ENCODE peak calls at places on chromosomes 5 and 9, in eight cellular contexts. One of them, this sample, is unnamed. For H3K9me3, the result is how much of the 10 kb centered on the place peaks cover.

GRCh38 chr5:73030995-73031394 is 75.2 kb downstream of the FCHO2 start:
- DNase-seq in CD8-positive, alpha-beta T cell: no peak
- DNase-seq in sigmoid colon: no peak
- DNase-seq in heart left ventricle: no peak
- DNase-seq in thyroid gland: peak
- DNase-seq in tibial artery: no peak
- DNase-seq in body of pancreas: no peak
- DNase-seq in heart right ventricle: no peak
- DNase-seq in this sample: no peak

GRCh38 chr9:16367605-16368424 is 502.7 kb downstream of the BNC2 start:
- DNase-seq in CD8-positive, alpha-beta T cell: no peak
- DNase-seq in tibial artery: no peak
- DNase-seq in sigmoid colon: no peak
- DNase-seq in heart right ventricle: no peak
- DNase-seq in body of pancreas: no peak
- DNase-seq in thyroid gland: no peak
- DNase-seq in heart left ventricle: no peak
- DNase-seq in this sample: no peak

GRCh38 chr9:76472925-76473324 is 13.9 kb downstream of the GCNT1 start:
- DNase-seq in tibial artery: no peak
- DNase-seq in thyroid gland: no peak
- DNase-seq in CD8-positive, alpha-beta T cell: no peak
- DNase-seq in body of pancreas: no peak
- DNase-seq in sigmoid colon: no peak
- DNase-seq in heart left ventricle: no peak
- DNase-seq in heart right ventricle: no peak
- DNase-seq in this sample: no peak

GRCh38 chr5:16666140-16666860 is 49.5 kb upstream of the RETREG1 start:
- DNase-seq in tibial artery: no peak
- DNase-seq in body of pancreas: peak
- DNase-seq in sigmoid colon: no peak
- DNase-seq in CD8-positive, alpha-beta T cell: no peak
- DNase-seq in heart left ventricle: peak
- DNase-seq in thyroid gland: no peak
- DNase-seq in heart right ventricle: no peak
- DNase-seq in this sample: no peak

GRCh38 chr9:93964685-93965084 is 9.5 kb upstream of the BARX1 start:
- DNase-seq in thyroid gland: no peak
- DNase-seq in heart left ventricle: no peak
- DNase-seq in heart right ventricle: no peak
- DNase-seq in CD8-positive, alpha-beta T cell: no peak
- DNase-seq in body of pancreas: no peak
- DNase-seq in tibial artery: no peak
- DNase-seq in sigmoid colon: peak
- DNase-seq in this sample: no peak

GRCh38 chr9:3238241-3238640 is 287.6 kb downstream of the RFX3 start:
- DNase-seq in sigmoid colon: no peak
- DNase-seq in thyroid gland: no peak
- DNase-seq in body of pancreas: no peak
- DNase-seq in heart right ventricle: no peak
- DNase-seq in CD8-positive, alpha-beta T cell: no peak
- DNase-seq in heart left ventricle: no peak
- DNase-seq in tibial artery: no peak
- DNase-seq in this sample: no peak

GRCh38 chr9:137275203-137275936 is 2.2 kb upstream of the TOR4A start:
- DNase-seq in tibial artery: no peak
- DNase-seq in heart left ventricle: no peak
- DNase-seq in thyroid gland: peak
- DNase-seq in body of pancreas: peak
- DNase-seq in sigmoid colon: peak
- DNase-seq in CD8-positive, alpha-beta T cell: no peak
- DNase-seq in heart right ventricle: peak
- DNase-seq in this sample: no peak

GRCh38 chr5:115599502-115599901 is 2.8 kb downstream of the TICAM2 start:
- DNase-seq in tibial artery: no peak
- DNase-seq in thyroid gland: peak
- DNase-seq in heart right ventricle: no peak
- DNase-seq in sigmoid colon: no peak
- DNase-seq in CD8-positive, alpha-beta T cell: no peak
- DNase-seq in heart left ventricle: peak
- DNase-seq in body of pancreas: peak
- DNase-seq in this sample: no peak

GRCh38 chr9:136310273-136311030 is 6.6 kb upstream of the CCDC187 start:
- DNase-seq in tibial artery: no peak
- DNase-seq in sigmoid colon: no peak
- DNase-seq in body of pancreas: no peak
- DNase-seq in thyroid gland: peak
- DNase-seq in heart left ventricle: no peak
- DNase-seq in CD8-positive, alpha-beta T cell: no peak
- DNase-seq in heart right ventricle: peak
- DNase-seq in this sample: no peak

GRCh38 chr9:130034570-130034969 is 8.4 kb downstream of the FNBP1 start:
- DNase-seq in thyroid gland: no peak
- DNase-seq in heart left ventricle: no peak
- DNase-seq in tibial artery: no peak
- DNase-seq in CD8-positive, alpha-beta T cell: no peak
- DNase-seq in body of pancreas: no peak
- DNase-seq in heart right ventricle: no peak
- DNase-seq in sigmoid colon: no peak
- DNase-seq in this sample: no peak

GRCh38 chr5:15566306-15566705 is 66.3 kb downstream of the FBXL7 start:
- DNase-seq in CD8-positive, alpha-beta T cell: no peak
- DNase-seq in heart right ventricle: no peak
- DNase-seq in tibial artery: no peak
- DNase-seq in thyroid gland: no peak
- DNase-seq in heart left ventricle: no peak
- DNase-seq in body of pancreas: no peak
- DNase-seq in sigmoid colon: no peak
- DNase-seq in this sample: no peak

GRCh38 chr5:150122158-150122510 is 33.5 kb downstream of the PDGFRB start:
- DNase-seq in thyroid gland: no peak
- DNase-seq in CD8-positive, alpha-beta T cell: no peak
- DNase-seq in body of pancreas: no peak
- DNase-seq in heart left ventricle: peak
- DNase-seq in tibial artery: peak
- DNase-seq in sigmoid colon: no peak
- DNase-seq in heart right ventricle: no peak
- DNase-seq in this sample: peak

GRCh38 chr5:31407921-31408714 is 123.8 kb downstream of the DROSHA start:
- DNase-seq in tibial artery: no peak
- DNase-seq in heart left ventricle: no peak
- DNase-seq in CD8-positive, alpha-beta T cell: no peak
- DNase-seq in sigmoid colon: no peak
- DNase-seq in body of pancreas: no peak
- DNase-seq in heart right ventricle: no peak
- DNase-seq in thyroid gland: no peak
- DNase-seq in this sample: no peak

DNA sequence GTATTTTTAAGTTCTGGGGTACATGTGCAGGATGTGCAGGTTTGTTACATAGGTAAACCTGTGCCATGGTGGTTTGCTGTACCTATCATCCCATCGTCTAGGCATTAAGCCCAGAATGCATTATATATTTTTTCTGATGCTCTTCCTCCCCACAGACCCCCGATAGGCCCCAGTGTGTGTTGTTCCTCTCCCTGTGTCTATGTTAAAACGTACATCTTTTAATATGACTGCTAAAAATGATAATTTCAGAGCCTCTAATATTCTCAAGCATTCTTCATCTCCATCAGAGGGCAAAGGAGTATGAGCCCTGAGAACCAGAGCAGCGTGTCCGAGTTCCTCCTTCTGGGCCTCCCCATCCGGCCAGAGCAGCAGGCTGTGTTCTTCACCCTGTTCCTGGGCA is at the start of gene OR1J2:
- DNase-seq in thyroid gland: no peak
- DNase-seq in sigmoid colon: no peak
- DNase-seq in body of pancreas: no peak
- DNase-seq in CD8-positive, alpha-beta T cell: no peak
- DNase-seq in heart right ventricle: no peak
- DNase-seq in tibial artery: no peak
- DNase-seq in heart left ventricle: no peak
- DNase-seq in this sample: no peak
- H3K9me3 ChIP-seq in thyroid gland: under half
- H3K9me3 ChIP-seq in sigmoid colon: under half
- H3K9me3 ChIP-seq in body of pancreas: under half
- H3K9me3 ChIP-seq in CD8-positive, alpha-beta T cell: under half
- H3K9me3 ChIP-seq in heart right ventricle: under half
- H3K9me3 ChIP-seq in tibial artery: under half
- H3K9me3 ChIP-seq in heart left ventricle: under half
- H3K9me3 ChIP-seq in this sample: under half

DNA sequence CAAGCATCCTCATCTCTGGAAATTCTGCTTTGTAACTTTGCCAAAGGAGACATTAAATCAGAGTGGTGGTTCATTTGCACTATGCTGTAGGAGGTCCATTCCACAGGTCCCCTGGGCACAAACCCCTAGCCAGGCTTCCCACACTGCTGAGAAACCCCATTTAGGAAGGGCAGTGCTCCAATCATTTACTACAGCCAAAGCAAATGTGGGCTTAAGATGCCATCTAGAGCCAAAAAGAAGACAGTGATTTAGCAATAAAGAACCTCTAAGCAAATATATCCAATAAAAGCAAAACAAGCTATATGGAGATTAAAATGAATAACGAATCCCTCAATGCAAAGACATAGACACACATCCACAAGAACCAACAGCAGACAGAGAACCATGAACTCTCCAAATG is 129.0 kb upstream of the ALDH1B1 start:
- DNase-seq in body of pancreas: no peak
- DNase-seq in sigmoid colon: no peak
- DNase-seq in tibial artery: no peak
- DNase-seq in heart left ventricle: no peak
- DNase-seq in thyroid gland: no peak
- DNase-seq in CD8-positive, alpha-beta T cell: no peak
- DNase-seq in heart right ventricle: no peak
- DNase-seq in this sample: no peak
- TF ChIP-seq CTCF in body of pancreas: no peak
- TF ChIP-seq CTCF in sigmoid colon: no peak
- TF ChIP-seq CTCF in tibial artery: no peak
- TF ChIP-seq CTCF in heart left ventricle: no peak
- TF ChIP-seq CTCF in thyroid gland: no peak
- TF ChIP-seq CTCF in CD8-positive, alpha-beta T cell: no peak
- TF ChIP-seq CTCF in heart right ventricle: no peak
- TF ChIP-seq CTCF in this sample: peak

GRCh38 chr9:127311239-127311741 is 46.7 kb downstream of the GARNL3 start:
- DNase-seq in heart right ventricle: no peak
- DNase-seq in tibial artery: peak
- DNase-seq in thyroid gland: peak
- DNase-seq in heart left ventricle: peak
- DNase-seq in CD8-positive, alpha-beta T cell: peak
- DNase-seq in body of pancreas: peak
- DNase-seq in sigmoid colon: no peak
- DNase-seq in this sample: no peak
- H3K27ac ChIP-seq in heart right ventricle: peak
- H3K27ac ChIP-seq in tibial artery: peak
- H3K27ac ChIP-seq in thyroid gland: peak
- H3K27ac ChIP-seq in heart left ventricle: peak
- H3K27ac ChIP-seq in CD8-positive, alpha-beta T cell: no peak
- H3K27ac ChIP-seq in body of pancreas: peak
- H3K27ac ChIP-seq in sigmoid colon: peak
- H3K27ac ChIP-seq in this sample: peak

GRCh38 chr5:119373449-119373858 is 17.6 kb downstream of the TNFAIP8 start:
- DNase-seq in heart right ventricle: no peak
- DNase-seq in CD8-positive, alpha-beta T cell: no peak
- DNase-seq in heart left ventricle: no peak
- DNase-seq in body of pancreas: no peak
- DNase-seq in thyroid gland: no peak
- DNase-seq in sigmoid colon: no peak
- DNase-seq in tibial artery: no peak
- DNase-seq in this sample: no peak
- H3K9me3 ChIP-seq in heart right ventricle: under half
- H3K9me3 ChIP-seq in CD8-positive, alpha-beta T cell: under half
- H3K9me3 ChIP-seq in heart left ventricle: under half
- H3K9me3 ChIP-seq in body of pancreas: under half
- H3K9me3 ChIP-seq in thyroid gland: under half
- H3K9me3 ChIP-seq in sigmoid colon: under half
- H3K9me3 ChIP-seq in tibial artery: under half
- H3K9me3 ChIP-seq in this sample: under half

GRCh38 chr5:89008291-89008690 is 125.3 kb upstream of the MEF2C start:
- DNase-seq in heart left ventricle: no peak
- DNase-seq in tibial artery: no peak
- DNase-seq in sigmoid colon: no peak
- DNase-seq in body of pancreas: no peak
- DNase-seq in heart right ventricle: no peak
- DNase-seq in thyroid gland: no peak
- DNase-seq in CD8-positive, alpha-beta T cell: no peak
- DNase-seq in this sample: no peak

GRCh38 chr5:89003563-89004036 is 120.6 kb upstream of the MEF2C start:
- DNase-seq in CD8-positive, alpha-beta T cell: no peak
- DNase-seq in heart right ventricle: no peak
- DNase-seq in sigmoid colon: no peak
- DNase-seq in body of pancreas: no peak
- DNase-seq in heart left ventricle: no peak
- DNase-seq in thyroid gland: no peak
- DNase-seq in tibial artery: no peak
- DNase-seq in this sample: peak

GRCh38 chr5:89004379-89004778 is 121.4 kb upstream of the MEF2C start:
- DNase-seq in heart left ventricle: no peak
- DNase-seq in sigmoid colon: no peak
- DNase-seq in tibial artery: no peak
- DNase-seq in thyroid gland: no peak
- DNase-seq in CD8-positive, alpha-beta T cell: no peak
- DNase-seq in heart right ventricle: no peak
- DNase-seq in body of pancreas: no peak
- DNase-seq in this sample: no peak

GRCh38 chr5:89010512-89010911 is 127.5 kb upstream of the MEF2C start:
- DNase-seq in CD8-positive, alpha-beta T cell: no peak
- DNase-seq in tibial artery: no peak
- DNase-seq in heart right ventricle: no peak
- DNase-seq in heart left ventricle: no peak
- DNase-seq in sigmoid colon: no peak
- DNase-seq in body of pancreas: no peak
- DNase-seq in thyroid gland: no peak
- DNase-seq in this sample: no peak

GRCh38 chr5:89005990-89006389 is 123.0 kb upstream of the MEF2C start:
- DNase-seq in tibial artery: no peak
- DNase-seq in heart right ventricle: no peak
- DNase-seq in CD8-positive, alpha-beta T cell: no peak
- DNase-seq in body of pancreas: no peak
- DNase-seq in sigmoid colon: no peak
- DNase-seq in heart left ventricle: no peak
- DNase-seq in thyroid gland: no peak
- DNase-seq in this sample: no peak
- TF ChIP-seq CTCF in tibial artery: no peak
- TF ChIP-seq CTCF in heart right ventricle: no peak
- TF ChIP-seq CTCF in CD8-positive, alpha-beta T cell: no peak
- TF ChIP-seq CTCF in body of pancreas: no peak
- TF ChIP-seq CTCF in sigmoid colon: no peak
- TF ChIP-seq CTCF in heart left ventricle: no peak
- TF ChIP-seq CTCF in thyroid gland: no peak
- TF ChIP-seq CTCF in this sample: no peak

DNA sequence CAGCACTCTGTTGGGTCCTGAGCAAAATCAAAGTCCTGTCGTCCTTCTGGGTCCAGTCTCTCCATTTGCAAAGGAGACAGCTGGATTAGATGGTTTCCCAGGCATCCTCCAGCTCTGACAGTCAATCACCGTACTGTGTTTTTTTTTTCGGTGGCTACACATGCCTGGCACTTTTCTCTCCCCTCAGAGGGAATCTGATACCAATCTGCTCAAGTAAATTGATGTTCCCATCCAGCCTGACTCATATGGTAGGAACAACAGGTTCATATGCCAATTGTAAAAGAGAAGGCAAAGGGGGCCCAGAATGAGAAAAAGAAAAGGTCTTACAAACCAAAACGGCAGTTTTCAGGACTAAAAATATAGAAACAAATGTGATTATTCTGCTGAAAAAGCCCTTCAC is 1.2 kb downstream of the FBXO10 start:
- DNase-seq in body of pancreas: no peak
- DNase-seq in thyroid gland: no peak
- DNase-seq in sigmoid colon: no peak
- DNase-seq in CD8-positive, alpha-beta T cell: no peak
- DNase-seq in heart right ventricle: no peak
- DNase-seq in tibial artery: no peak
- DNase-seq in heart left ventricle: no peak
- DNase-seq in this sample: no peak
- H3K27ac ChIP-seq in body of pancreas: peak
- H3K27ac ChIP-seq in thyroid gland: no peak
- H3K27ac ChIP-seq in sigmoid colon: peak
- H3K27ac ChIP-seq in CD8-positive, alpha-beta T cell: no peak
- H3K27ac ChIP-seq in heart right ventricle: peak
- H3K27ac ChIP-seq in tibial artery: peak
- H3K27ac ChIP-seq in heart left ventricle: peak
- H3K27ac ChIP-seq in this sample: no peak

This sample was measured in RWPE2.